ENCODE peak calls at places on chromosomes 4 and X, in eight cellular contexts. One of them, this sample, is unnamed.

GRCh38 chrX:135544338-135544948 is 24.0 kb downstream of the INTS6L start:
- DNase-seq in left colon: peak
- DNase-seq in activated CD8-positive, alpha-beta memory T cell treated with anti-CD3 and anti-CD28 coated beads for 4 hours: no peak
- DNase-seq in lung: no peak
- DNase-seq in T-helper 9 cell: no peak
- DNase-seq in HT1080: no peak
- DNase-seq in Karpas-422: peak
- DNase-seq in NCI-H345: no peak
- DNase-seq in this sample: no peak

GRCh38 chrX:102138064-102138463 is 4.2 kb downstream of the TCEAL6 start:
- DNase-seq in T-helper 9 cell: no peak
- DNase-seq in activated CD8-positive, alpha-beta memory T cell treated with anti-CD3 and anti-CD28 coated beads for 4 hours: no peak
- DNase-seq in lung: no peak
- DNase-seq in HT1080: no peak
- DNase-seq in Karpas-422: no peak
- DNase-seq in left colon: no peak
- DNase-seq in NCI-H345: no peak
- DNase-seq in this sample: no peak

GRCh38 chrX:74464722-74465121 is 43.4 kb downstream of the SLC16A2 start:
- DNase-seq in lung: no peak
- DNase-seq in NCI-H345: no peak
- DNase-seq in Karpas-422: no peak
- DNase-seq in HT1080: no peak
- DNase-seq in left colon: no peak
- DNase-seq in activated CD8-positive, alpha-beta memory T cell treated with anti-CD3 and anti-CD28 coated beads for 4 hours: no peak
- DNase-seq in T-helper 9 cell: no peak
- DNase-seq in this sample: no peak

GRCh38 chrX:36199926-36200325 is 280.4 kb downstream of the CFAP47 start:
- DNase-seq in Karpas-422: no peak
- DNase-seq in HT1080: no peak
- DNase-seq in activated CD8-positive, alpha-beta memory T cell treated with anti-CD3 and anti-CD28 coated beads for 4 hours: no peak
- DNase-seq in lung: no peak
- DNase-seq in NCI-H345: no peak
- DNase-seq in left colon: no peak
- DNase-seq in T-helper 9 cell: no peak
- DNase-seq in this sample: no peak

GRCh38 chrX:1535241-1536041 is 1.5 kb downstream of the P2RY8 start:
- DNase-seq in lung: no peak
- DNase-seq in NCI-H345: no peak
- DNase-seq in T-helper 9 cell: peak
- DNase-seq in left colon: no peak
- DNase-seq in HT1080: no peak
- DNase-seq in activated CD8-positive, alpha-beta memory T cell treated with anti-CD3 and anti-CD28 coated beads for 4 hours: no peak
- DNase-seq in Karpas-422: peak
- DNase-seq in this sample: no peak

GRCh38 chr4:27514711-27515110 is 654.1 kb downstream of the STIM2 start:
- DNase-seq in Karpas-422: no peak
- DNase-seq in lung: no peak
- DNase-seq in T-helper 9 cell: no peak
- DNase-seq in activated CD8-positive, alpha-beta memory T cell treated with anti-CD3 and anti-CD28 coated beads for 4 hours: no peak
- DNase-seq in HT1080: no peak
- DNase-seq in left colon: no peak
- DNase-seq in NCI-H345: no peak
- DNase-seq in this sample: no peak

GRCh38 chr4:41719417-41719816 is 29.1 kb downstream of the PHOX2B start:
- DNase-seq in HT1080: peak
- DNase-seq in lung: no peak
- DNase-seq in Karpas-422: no peak
- DNase-seq in left colon: no peak
- DNase-seq in NCI-H345: no peak
- DNase-seq in activated CD8-positive, alpha-beta memory T cell treated with anti-CD3 and anti-CD28 coated beads for 4 hours: no peak
- DNase-seq in T-helper 9 cell: no peak
- DNase-seq in this sample: no peak

GRCh38 chrX:100587846-100588245 is 3.1 kb downstream of the TNMD start:
- DNase-seq in HT1080: no peak
- DNase-seq in lung: no peak
- DNase-seq in Karpas-422: no peak
- DNase-seq in left colon: no peak
- DNase-seq in T-helper 9 cell: no peak
- DNase-seq in activated CD8-positive, alpha-beta memory T cell treated with anti-CD3 and anti-CD28 coated beads for 4 hours: no peak
- DNase-seq in NCI-H345: no peak
- DNase-seq in this sample: no peak

GRCh38 chrX:153408221-153408721 is 3.0 kb upstream of the ZFP92 start:
- DNase-seq in activated CD8-positive, alpha-beta memory T cell treated with anti-CD3 and anti-CD28 coated beads for 4 hours: no peak
- DNase-seq in Karpas-422: peak
- DNase-seq in HT1080: no peak
- DNase-seq in lung: no peak
- DNase-seq in NCI-H345: no peak
- DNase-seq in left colon: no peak
- DNase-seq in T-helper 9 cell: no peak
- DNase-seq in this sample: no peak

GRCh38 chrX:72305286-72306084 is at the start of gene CITED1:
- DNase-seq in Karpas-422: no peak
- DNase-seq in activated CD8-positive, alpha-beta memory T cell treated with anti-CD3 and anti-CD28 coated beads for 4 hours: no peak
- DNase-seq in T-helper 9 cell: no peak
- DNase-seq in NCI-H345: no peak
- DNase-seq in lung: no peak
- DNase-seq in left colon: no peak
- DNase-seq in HT1080: no peak
- DNase-seq in this sample: peak